ENCODE peak calls at places on chromosome 16, in six cellular contexts. E, Y, H, A, R and S are unnamed samples.

GRCh38 chr16:24364596-24364995 is 108.5 kb downstream of the CACNG3 start:
- DNase-seq in E (no peak), R (no peak), H (no peak), A (no peak), Y (no peak), S (no peak)

GRCh38 chr16:9308300-9309209 is 217.1 kb downstream of the HAPSTR1 start:
- DNase-seq in R (no peak), Y (no peak), E (peak; percentile 74), A (no peak), H (no peak), S (no peak)

GRCh38 chr16:11869657-11870228 is 18.4 kb upstream of the RSL1D1 start:
- DNase-seq in E (no peak), Y (no peak), A (no peak), H (no peak), R (no peak), S (no peak)

GRCh38 chr16:12677472-12677871 is 126.2 kb downstream of the CPPED1 start:
- DNase-seq in Y (no peak), H (no peak), R (peak; percentile 35), E (no peak), A (no peak), S (no peak)

GRCh38 chr16:84212154-84212553 is 21.2 kb downstream of the ADAD2 start:
- DNase-seq in H (no peak), Y (no peak), R (no peak), A (no peak), E (no peak), S (no peak)

GRCh38 chr16:47416869-47417268 is 44.0 kb downstream of the ITFG1 start:
- DNase-seq in A (no peak), H (no peak), Y (no peak), R (no peak), E (no peak), S (no peak)

GRCh38 chr16:72743011-72743761 is 304.7 kb downstream of the ZFHX3 start:
- DNase-seq in H (no peak), E (no peak), Y (no peak), R (no peak), A (no peak), S (no peak)

GRCh38 chr16:86199871-86200700 is 301.1 kb downstream of the IRF8 start:
- DNase-seq in H (no peak), R (no peak), A (no peak), Y (no peak), E (peak; percentile 53), S (no peak)

GRCh38 chr16:87437911-87438610 is 45.9 kb downstream of the MAP1LC3B start:
- DNase-seq in R (no peak), A (no peak), E (no peak), H (peak; percentile 51), Y (no peak), S (no peak)

GRCh38 chr16:88540346-88540977 is 29.7 kb upstream of the ZC3H18 start:
- DNase-seq in A (no peak), Y (no peak), E (peak; percentile 33), R (no peak), H (no peak), S (no peak)

GRCh38 chr16:88007321-88007731 is 56.1 kb downstream of the BANP start:
- DNase-seq in A (no peak), Y (peak; percentile 44), R (no peak), H (no peak), E (no peak), S (no peak)

GRCh38 chr16:53056528-53056881 is 1.7 kb downstream of the CHD9 start:
- DNase-seq in E (peak; percentile 35), A (no peak), Y (peak; percentile 19), R (no peak), H (no peak), S (no peak)
- H3K27ac ChIP-seq in E (peak overlapping the region; percentile 87), A (peak overlapping the region; percentile 93), Y (peak overlapping the region; percentile 56), R (peak overlapping the region; percentile 81), H (no peak overlapping the region), S (peak overlapping the region; percentile 95)

GRCh38 chr16:30656388-30656787 is 1.8 kb upstream of the FBRS start:
- DNase-seq in Y (no peak), A (no peak), E (no peak), R (no peak), H (no peak), S (no peak)
- H3K27ac ChIP-seq in Y (no peak overlapping the region), A (no peak overlapping the region), E (peak overlapping the region; percentile 90), R (no peak overlapping the region), H (no peak overlapping the region), S (peak overlapping the region; percentile 98)

DNA sequence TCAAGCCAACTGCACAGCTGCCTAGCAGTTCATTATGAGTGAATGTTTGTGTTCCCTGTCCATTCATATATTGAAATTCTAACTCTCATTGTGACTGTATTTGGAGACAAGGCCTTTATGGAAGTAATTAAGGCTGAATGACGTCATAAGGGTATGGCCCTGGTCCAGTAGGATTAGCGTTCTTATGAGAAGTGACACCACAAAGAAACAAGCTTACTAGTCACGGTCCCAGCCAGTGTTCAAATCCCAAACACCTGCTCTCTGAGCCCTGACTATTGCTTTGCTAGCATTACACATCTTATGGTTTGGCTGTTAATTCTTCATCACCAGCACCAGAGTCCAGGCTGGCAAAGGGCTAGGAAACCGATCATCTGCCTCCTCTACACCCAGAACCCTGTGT is 2.2 kb downstream of the ZNF668 start:
- DNase-seq in A (no peak), E (no peak), H (no peak), R (no peak), Y (no peak), S (no peak)
- H3K27ac ChIP-seq in A (peak overlapping the region; percentile 97), E (no peak overlapping the region), H (no peak overlapping the region), R (peak overlapping the region; percentile 88), Y (no peak overlapping the region), S (peak overlapping the region; percentile 93)

DNA sequence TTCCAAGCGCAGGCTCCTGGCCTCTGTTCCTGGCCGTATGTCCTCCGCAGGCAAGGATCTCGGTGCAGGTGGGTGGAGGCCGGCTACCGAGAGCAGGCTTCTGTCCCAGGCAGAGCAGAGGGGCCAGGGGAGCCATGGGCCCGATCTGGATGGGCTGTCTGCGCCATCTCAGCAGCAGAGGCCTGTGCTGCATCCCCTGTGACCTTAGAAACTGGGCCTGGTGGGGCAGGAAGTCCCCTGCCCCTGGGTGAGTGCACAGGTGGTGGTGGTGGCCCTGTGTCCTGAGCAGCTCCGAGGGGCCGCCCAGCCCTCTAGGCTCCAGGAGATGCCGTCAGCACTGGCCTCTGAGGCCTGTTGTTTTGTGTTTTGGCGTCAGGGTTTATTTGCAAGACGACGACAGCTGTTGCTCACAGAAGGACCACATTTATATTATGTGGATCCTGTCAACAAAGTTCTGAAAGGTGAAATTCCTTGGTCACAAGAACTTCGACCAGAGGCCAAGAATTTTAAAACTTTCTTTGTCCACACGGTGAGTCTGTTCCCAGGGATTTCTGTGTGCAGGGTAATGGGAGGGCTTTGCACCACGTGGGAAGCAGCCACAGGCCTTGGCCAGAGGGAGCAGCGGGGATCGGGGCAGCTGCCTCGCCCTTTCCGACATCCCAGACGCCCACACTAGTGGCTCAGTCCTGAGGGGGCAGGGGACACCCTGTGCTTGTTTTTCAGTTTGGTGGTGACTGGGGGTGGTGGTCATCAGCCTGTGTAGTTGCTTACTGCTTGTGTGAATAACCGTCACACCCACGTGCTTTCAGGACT is 59.1 kb downstream of the PDPK1 start:
- DNase-seq in E (no peak), Y (no peak), H (peak; percentile 59), A (no peak), R (no peak), S (no peak)
- H3K27ac ChIP-seq in E (no peak overlapping the region), Y (no peak overlapping the region), H (no peak overlapping the region), A (no peak overlapping the region), R (no peak overlapping the region), S (no peak overlapping the region)

GRCh38 chr16:57797526-57798266 is 4.6 kb downstream of the KIFC3 start:
- DNase-seq in E (no peak), H (no peak), A (no peak), R (no peak), Y (no peak), S (peak; percentile 70)
- H3K27ac ChIP-seq in E (no peak overlapping the region), H (no peak overlapping the region), A (peak overlapping the region; percentile 62), R (no peak overlapping the region), Y (no peak overlapping the region), S (peak overlapping the region; percentile 90)

GRCh38 chr16:48612621-48613020 is 2.6 kb upstream of the N4BP1 start:
- DNase-seq in E (no peak), Y (no peak), A (no peak), H (no peak), R (peak; percentile 73), S (no peak)
- H3K27ac ChIP-seq in E (peak overlapping the region; percentile 97), Y (peak overlapping the region; percentile 23), A (peak overlapping the region; percentile 79), H (no peak overlapping the region), R (peak overlapping the region; percentile 91), S (no peak overlapping the region)